ENCODE peak calls at places on chromosomes 12 and 14, in four cellular contexts. W, D, J and H are unnamed samples. For H3K36me3, the result is how much of the 10 kb centered on the place peaks cover.

GRCh38 chr14:59190372-59190771 is 1.9 kb downstream of the DAAM1 start:
- DNase-seq in W (no peak), D (no peak), J (no peak), H (peak)

GRCh38 chr14:34680806-34681479 is 33.5 kb downstream of the CFL2 start:
- DNase-seq in W (no peak), D (no peak), J (no peak), H (no peak)

GRCh38 chr12:66500841-66501240 is 178.0 kb downstream of the GRIP1 start:
- DNase-seq in W (no peak), D (no peak), J (no peak), H (no peak)

GRCh38 chr12:97960225-97960624 is 497.6 kb downstream of the RMST start:
- DNase-seq in W (no peak), D (no peak), J (no peak), H (no peak)

GRCh38 chr14:103540816-103541493 is 12.0 kb downstream of the TRMT61A start:
- DNase-seq in W (no peak), D (no peak), J (no peak), H (no peak)

GRCh38 chr14:100471451-100472093 is 115.6 kb downstream of the BEGAIN start:
- DNase-seq in W (peak), D (peak), J (no peak), H (no peak)

GRCh38 chr14:68309631-68310030 is 483.2 kb downstream of the ZFP36L1 start:
- DNase-seq in W (no peak), D (no peak), J (no peak), H (peak)

GRCh38 chr12:51419473-51420228 is 5.0 kb upstream of the SLC4A8 start:
- DNase-seq in W (no peak), D (no peak), J (no peak), H (peak)

GRCh38 chr12:92899388-92900001 is 29.6 kb downstream of the EEA1 start:
- DNase-seq in W (peak), D (no peak), J (no peak), H (peak)

GRCh38 chr12:34392741-34393085 is 370.4 kb downstream of the ALG10 start:
- DNase-seq in W (no peak), D (no peak), J (peak), H (no peak)

GRCh38 chr12:53245289-53245688 is 13.3 kb upstream of the RARG start:
- DNase-seq in W (no peak), D (no peak), J (no peak), H (no peak)

GRCh38 chr12:70849265-70849960 is 71.1 kb downstream of the PTPRR start:
- DNase-seq in W (peak), D (no peak), J (no peak), H (peak)

GRCh38 chr12:62335057-62335456 is 74.9 kb downstream of the USP15 start:
- DNase-seq in W (no peak), D (no peak), J (no peak), H (no peak)

GRCh38 chr12:71461787-71462328 is 22.3 kb downstream of the LGR5 start:
- DNase-seq in W (no peak), D (no peak), J (no peak), H (no peak)

GRCh38 chr12:51635371-51635770 is 44.3 kb downstream of the SCN8A start:
- DNase-seq in W (no peak), D (no peak), J (no peak), H (no peak)

GRCh38 chr14:32254952-32255679 is 52.0 kb upstream of the RNU6-8 start:
- DNase-seq in W (peak), D (peak), J (peak), H (peak)

GRCh38 chr12:32312049-32312670 is 87.2 kb upstream of the FGD4 start:
- DNase-seq in W (peak), D (no peak), J (no peak), H (peak)

GRCh38 chr14:34750670-34751069 is 36.3 kb upstream of the CFL2 start:
- DNase-seq in W (no peak), D (no peak), J (no peak), H (no peak)

GRCh38 chr14:92033912-92034687 is 5.8 kb downstream of the TRIP11 start:
- DNase-seq in W (no peak), D (no peak), J (no peak), H (no peak)

GRCh38 chr14:57388072-57388471 is 2.3 kb upstream of the NAA30 start:
- DNase-seq in W (no peak), D (no peak), J (no peak), H (no peak)

GRCh38 chr14:88986146-88986841 is 161.8 kb downstream of the TTC8 start:
- DNase-seq in W (peak), D (peak), J (no peak), H (no peak)

GRCh38 chr14:104265918-104266642 is 127.7 kb downstream of the KIF26A start:
- DNase-seq in W (no peak), D (no peak), J (no peak), H (no peak)

GRCh38 chr14:100031506-100032281 is 33.5 kb upstream of the EVL start:
- DNase-seq in W (peak), D (no peak), J (no peak), H (peak)

GRCh38 chr12:51959211-51959610 is 7.7 kb downstream of the ACVR1B start:
- DNase-seq in W (no peak), D (no peak), J (no peak), H (no peak)

GRCh38 chr12:20212036-20212435 is 156.3 kb upstream of the PDE3A start:
- DNase-seq in W (no peak), D (no peak), J (no peak), H (no peak)

GRCh38 chr12:113870035-113870434 is 96.1 kb downstream of the RBM19 start:
- DNase-seq in W (no peak), D (no peak), J (no peak), H (no peak)

GRCh38 chr14:52086755-52087154 is 17.9 kb upstream of the NID2 start:
- DNase-seq in W (no peak), D (no peak), J (no peak), H (no peak)
- H3K36me3 ChIP-seq in W (under half), D (under half), J (under half), H (under half)

GRCh38 chr14:74596747-74597456 is 15.1 kb downstream of the LTBP2 start:
- DNase-seq in W (no peak), D (no peak), J (no peak), H (no peak)

GRCh38 chr14:74601982-74602381 is 10.1 kb downstream of the LTBP2 start:
- DNase-seq in W (no peak), D (no peak), J (no peak), H (peak)

GRCh38 chr14:74599946-74600345 is 12.1 kb downstream of the LTBP2 start:
- DNase-seq in W (no peak), D (peak), J (no peak), H (no peak)

GRCh38 chr14:74595006-74595735 is 16.9 kb downstream of the LTBP2 start:
- DNase-seq in W (no peak), D (peak), J (no peak), H (peak)

DNA sequence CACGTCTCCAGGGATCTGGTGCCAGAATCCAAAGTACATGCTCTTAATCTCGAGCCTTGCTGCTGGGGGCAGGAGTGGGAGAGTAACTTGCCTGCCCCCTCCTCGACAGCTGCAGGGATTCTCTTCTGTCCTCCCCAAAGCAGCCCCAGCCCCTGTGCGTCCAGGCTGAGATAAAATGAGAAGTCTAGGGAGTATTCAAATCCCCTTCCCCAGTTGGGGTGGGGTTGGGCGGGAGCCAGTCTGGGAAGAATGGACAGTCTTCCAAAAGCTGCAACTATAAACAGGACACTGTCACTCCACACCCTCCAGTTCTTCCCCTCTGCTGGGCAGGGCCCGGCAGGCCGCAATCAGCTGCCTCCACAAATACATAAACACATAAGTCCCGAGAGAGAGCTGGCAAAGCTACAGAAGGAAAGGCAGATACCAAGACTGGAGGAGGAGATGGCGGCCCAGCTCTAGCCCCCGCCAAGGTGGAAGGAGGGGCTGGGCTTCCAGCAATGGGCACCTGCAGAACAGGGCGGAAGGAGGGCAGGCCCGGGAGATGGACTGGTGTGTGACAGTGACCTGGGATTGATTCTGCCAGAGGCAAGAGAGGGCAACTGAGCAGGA is 12.7 kb downstream of the LTBP2 start:
- DNase-seq in W (no peak), D (no peak), J (no peak), H (peak)
- H3K36me3 ChIP-seq in W (under half), D (under half), J (under half), H (under half)

DNA sequence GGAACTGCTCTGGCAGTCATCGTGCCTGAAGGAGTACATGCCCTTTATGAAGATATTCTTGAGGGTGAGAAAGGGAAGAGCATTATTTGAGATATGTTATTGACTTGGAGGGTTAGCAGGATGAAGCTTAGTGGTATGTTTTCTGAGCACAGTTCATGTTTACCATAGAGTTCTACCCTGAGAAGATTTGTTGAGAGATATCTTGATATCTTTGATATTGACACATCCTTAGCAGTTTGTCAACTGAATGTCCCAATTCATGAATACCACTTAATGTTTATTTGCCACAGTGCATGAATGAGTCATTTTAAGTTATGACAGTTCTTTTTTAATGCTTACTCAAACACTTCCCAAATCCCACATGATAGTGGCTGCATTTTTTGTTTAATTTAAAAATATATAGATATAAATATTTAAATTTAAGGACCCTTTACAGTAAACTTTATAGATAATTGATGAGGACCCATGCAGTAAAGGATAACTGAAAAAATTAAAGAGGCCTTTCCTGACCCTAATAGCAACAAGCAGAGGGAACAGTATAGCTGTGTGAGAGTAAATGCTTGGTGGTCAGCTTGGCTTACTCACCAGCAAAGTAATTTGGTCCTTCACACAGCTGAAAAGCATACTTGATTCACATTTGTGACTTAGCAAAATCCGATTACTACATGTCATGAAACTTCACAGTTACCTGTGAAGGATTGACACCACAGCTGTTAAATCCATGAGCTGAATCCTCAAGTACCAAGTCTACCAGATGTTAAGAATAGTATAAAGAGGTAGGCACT is 25.8 kb downstream of the SLC39A9 start:
- DNase-seq in W (no peak), D (no peak), J (no peak), H (no peak)
- H3K36me3 ChIP-seq in W (under half), D (under half), J (under half), H (under half)

GRCh38 chr12:124397807-124398577 is 103.1 kb downstream of the RFLNA start:
- DNase-seq in W (no peak), D (no peak), J (no peak), H (peak)

GRCh38 chr12:124396544-124397398 is 101.9 kb downstream of the RFLNA start:
- DNase-seq in W (no peak), D (peak), J (no peak), H (no peak)

GRCh38 chr12:124398578-124399227 is 103.8 kb downstream of the RFLNA start:
- DNase-seq in W (no peak), D (no peak), J (no peak), H (no peak)

GRCh38 chr12:124395986-124396385 is 101.1 kb downstream of the RFLNA start:
- DNase-seq in W (no peak), D (no peak), J (no peak), H (no peak)

DNA sequence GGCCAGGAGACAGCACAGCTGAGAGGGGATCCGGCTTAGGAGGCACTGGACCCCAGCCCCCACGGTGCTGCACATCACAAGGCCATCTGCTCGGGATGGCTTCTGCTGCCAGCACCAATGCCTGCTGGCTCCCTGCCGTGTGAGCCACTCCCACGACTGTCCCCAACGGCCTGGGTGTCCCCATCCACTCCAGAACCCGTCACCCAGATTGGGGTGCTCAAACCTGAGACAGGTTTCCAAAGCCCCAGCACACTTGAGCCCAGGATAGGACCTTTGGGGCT is 102.4 kb downstream of the RFLNA start:
- DNase-seq in W (no peak), D (no peak), J (no peak), H (no peak)
- H3K36me3 ChIP-seq in W (under half), D (half or more), J (under half), H (under half)

GRCh38 chr12:132094269-132094891 is 49.7 kb downstream of the DDX51 start:
- DNase-seq in W (no peak), D (no peak), J (no peak), H (no peak)
- H3K36me3 ChIP-seq in W (under half), D (under half), J (under half), H (under half)

GRCh38 chr14:50725761-50726160 is 57.7 kb upstream of the SAV1 start:
- DNase-seq in W (no peak), D (no peak), J (no peak), H (no peak)
- H3K36me3 ChIP-seq in W (under half), D (half or more), J (half or more), H (under half)

GRCh38 chr12:56145218-56145617 is 7.2 kb upstream of the MYL6B start:
- DNase-seq in W (no peak), D (no peak), J (no peak), H (no peak)

GRCh38 chr12:56142184-56142784 is 10.1 kb upstream of the MYL6B start:
- DNase-seq in W (no peak), D (no peak), J (no peak), H (no peak)

GRCh38 chr12:56146492-56147460 is 5.6 kb upstream of the MYL6B start:
- DNase-seq in W (no peak), D (no peak), J (no peak), H (no peak)

GRCh38 chr12:56143870-56144269 is 8.5 kb upstream of the MYL6B start:
- DNase-seq in W (no peak), D (no peak), J (no peak), H (no peak)

DNA sequence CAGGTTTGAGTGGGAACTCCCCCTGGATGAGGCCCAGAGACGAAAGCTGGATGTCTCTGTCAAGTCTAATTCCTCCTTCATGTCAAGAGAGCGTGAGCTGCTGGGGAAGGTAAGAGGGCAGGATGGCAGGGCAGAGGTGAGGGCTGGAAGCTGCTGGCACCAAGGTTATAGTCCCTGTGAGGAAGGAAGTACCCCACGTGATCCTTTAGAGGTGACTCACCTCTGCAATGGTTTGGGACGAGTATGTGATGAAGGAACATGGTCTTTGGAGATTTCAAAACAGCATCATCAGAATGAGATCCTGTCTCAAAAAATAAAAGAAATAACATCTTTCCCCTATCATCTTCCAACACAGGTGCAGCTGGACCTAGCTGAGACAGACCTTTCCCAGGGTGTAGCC is 9.2 kb upstream of the MYL6B start:
- DNase-seq in W (no peak), D (no peak), J (peak), H (no peak)
- H3K36me3 ChIP-seq in W (under half), D (half or more), J (half or more), H (under half)